ENCODE peak calls at places on chromosomes 4 and X, in eight cellular contexts. Z is mammary epithelial cell, X is uterus, H is cardiac fibroblast, R is tibial nerve, K is BJ, P is cardiac muscle cell, I is colonic mucosa. S is an unnamed sample.

GRCh38 chrX:81201692-81202412 is at the start of the genes HMGN5 and SH3BGRL:
- DNase-seq in Z (peak; percentile 77), X (peak; percentile 77), H (peak; percentile 93), R (peak; percentile 64), K (peak; percentile 47), P (peak; percentile 87), I (peak; percentile 74), S (peak; percentile 53)

GRCh38 chr4:39348371-39349265 is 17.5 kb downstream of the RFC1 start:
- DNase-seq in Z (peak; percentile 46), X (no peak), H (no peak), R (no peak), K (no peak), P (no peak), I (no peak), S (no peak)

GRCh38 chr4:105184316-105184988 is 37.8 kb downstream of the TET2 start:
- DNase-seq in Z (no peak), X (no peak), H (peak; percentile 12), R (no peak), K (no peak), P (no peak), I (no peak), S (no peak)

GRCh38 chrX:129115104-129115503 is 408.2 kb downstream of the SMARCA1 start:
- DNase-seq in Z (peak; percentile 0), X (no peak), H (peak; percentile 0), R (no peak), K (no peak), P (peak; percentile 81), I (peak; percentile 48), S (no peak)

GRCh38 chr4:182339246-182339645 is 96.0 kb downstream of the TENM3 start:
- DNase-seq in Z (no peak), X (no peak), H (no peak), R (no peak), K (no peak), P (no peak), I (no peak), S (no peak)

GRCh38 chr4:1785592-1785991 is 7.5 kb upstream of the FGFR3 start:
- DNase-seq in Z (no peak), X (no peak), H (no peak), R (no peak), K (no peak), P (no peak), I (no peak), S (no peak)

GRCh38 chrX:22323541-22323940 is 50.8 kb downstream of the CBLL2 start:
- DNase-seq in Z (peak; percentile 57), X (no peak), H (peak; percentile 44), R (no peak), K (no peak), P (no peak), I (no peak), S (no peak)

GRCh38 chr4:91636083-91636482 is 667.7 kb upstream of the GRID2 start:
- DNase-seq in Z (no peak), X (no peak), H (no peak), R (no peak), K (no peak), P (no peak), I (no peak), S (no peak)

GRCh38 chrX:134174273-134174660 is 62.7 kb upstream of the CCDC160 start:
- DNase-seq in Z (no peak), X (no peak), H (no peak), R (no peak), K (no peak), P (no peak), I (no peak), S (no peak)

GRCh38 chr4:161404346-161405110 is 759.3 kb downstream of the FSTL5 start:
- DNase-seq in Z (no peak), X (no peak), H (no peak), R (no peak), K (no peak), P (no peak), I (no peak), S (no peak)

GRCh38 chr4:73612032-73612431 is 8.2 kb downstream of the RASSF6 start:
- DNase-seq in Z (peak; percentile 91), X (no peak), H (peak; percentile 11), R (no peak), K (no peak), P (no peak), I (no peak), S (no peak)

GRCh38 chr4:76002176-76002575 is 5.1 kb downstream of the CXCL9 start:
- DNase-seq in Z (peak; percentile 23), X (no peak), H (peak; percentile 17), R (peak; percentile 16), K (no peak), P (no peak), I (no peak), S (no peak)

GRCh38 chr4:6085028-6085942 is 67.1 kb upstream of the C4orf50 start:
- DNase-seq in Z (no peak), X (no peak), H (no peak), R (no peak), K (no peak), P (no peak), I (no peak), S (no peak)

GRCh38 chr4:123386608-123387007 is 10.0 kb upstream of the SPRY1 start:
- DNase-seq in Z (peak; percentile 43), X (no peak), H (peak; percentile 34), R (no peak), K (no peak), P (no peak), I (no peak), S (no peak)

GRCh38 chr4:37415845-37416369 is 171.4 kb downstream of the NWD2 start:
- DNase-seq in Z (no peak), X (no peak), H (no peak), R (no peak), K (no peak), P (no peak), I (no peak), S (no peak)

GRCh38 chr4:147093206-147093605 is 147.5 kb upstream of the TTC29 start:
- DNase-seq in Z (no peak), X (no peak), H (no peak), R (no peak), K (no peak), P (no peak), I (no peak), S (no peak)

GRCh38 chr4:147096667-147097604 is 151.3 kb upstream of the TTC29 start:
- DNase-seq in Z (peak; percentile 31), X (no peak), H (peak; percentile 77), R (peak; percentile 36), K (no peak), P (peak; percentile 60), I (no peak), S (no peak)

GRCh38 chr4:147090486-147090885 is 144.8 kb upstream of the TTC29 start:
- DNase-seq in Z (no peak), X (no peak), H (no peak), R (no peak), K (no peak), P (no peak), I (no peak), S (no peak)

GRCh38 chr4:147094228-147094627 is 148.6 kb upstream of the TTC29 start:
- DNase-seq in Z (no peak), X (no peak), H (no peak), R (no peak), K (no peak), P (peak; percentile 10), I (no peak), S (no peak)
- TF ChIP-seq CTCF in Z (no peak), X (no peak), H (peak; percentile 23), R (no peak), K (no peak), P (no peak), I (no peak), S (no peak)

GRCh38 chrX:69503835-69504625 is at the start of gene NALF2:
- DNase-seq in Z (peak; percentile 45), X (peak; percentile 35), H (peak; percentile 52), R (peak; percentile 24), K (no peak), P (peak; percentile 81), I (peak; percentile 45), S (no peak)
- TF ChIP-seq CTCF in Z (no peak), X (no peak), H (no peak), R (no peak), K (no peak), P (no peak), I (peak; percentile 19), S (no peak)

GRCh38 chr4:10020106-10020505 is 1.2 kb downstream of the SLC2A9 start:
- DNase-seq in Z (no peak), X (no peak), H (no peak), R (no peak), K (no peak), P (no peak), I (no peak), S (no peak)

GRCh38 chr4:10018818-10019438 is 2.4 kb downstream of the SLC2A9 start:
- DNase-seq in Z (peak; percentile 94), X (peak; percentile 98), H (peak; percentile 99), R (peak; percentile 90), K (peak; percentile 76), P (peak; percentile 86), I (peak; percentile 96), S (peak; percentile 90)

GRCh38 chr4:10020871-10021676 is at the start of gene SLC2A9:
- DNase-seq in Z (peak; percentile 79), X (no peak), H (peak; percentile 74), R (peak; percentile 32), K (no peak), P (no peak), I (no peak), S (no peak)

GRCh38 chr4:10017037-10017893 is 4.0 kb downstream of the SLC2A9 start:
- DNase-seq in Z (no peak), X (no peak), H (no peak), R (no peak), K (no peak), P (no peak), I (no peak), S (no peak)

DNA sequence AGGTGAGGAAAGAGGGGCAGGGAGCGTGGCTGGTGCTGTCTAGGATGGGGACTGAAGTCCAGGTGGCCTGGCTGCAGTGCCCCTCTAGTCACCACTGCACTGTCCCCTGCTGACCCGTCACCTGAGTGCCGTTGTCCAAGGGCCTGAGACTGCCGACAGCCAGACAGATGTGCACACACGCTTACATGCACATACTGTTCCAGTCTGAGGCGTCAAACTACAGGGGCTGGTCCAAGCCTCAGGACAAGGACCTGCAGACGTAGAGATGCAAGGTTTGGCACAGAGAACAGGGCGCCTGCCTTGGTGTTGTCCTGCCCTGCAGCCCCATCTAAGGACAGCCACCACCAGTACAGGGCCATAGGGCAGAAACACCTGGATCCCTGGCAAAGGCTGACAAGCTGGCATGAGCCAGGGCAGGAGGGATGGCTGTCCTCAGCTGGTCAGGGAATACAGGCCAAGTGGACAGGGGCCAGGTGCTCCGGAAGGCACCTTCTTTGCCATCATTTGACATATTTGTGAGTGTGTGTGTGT is 1.7 kb downstream of the SLC2A9 start:
- DNase-seq in Z (no peak), X (no peak), H (no peak), R (no peak), K (no peak), P (no peak), I (no peak), S (no peak)
- TF ChIP-seq CTCF in Z (no peak), X (no peak), H (no peak), R (no peak), K (no peak), P (no peak), I (no peak), S (no peak)

DNA sequence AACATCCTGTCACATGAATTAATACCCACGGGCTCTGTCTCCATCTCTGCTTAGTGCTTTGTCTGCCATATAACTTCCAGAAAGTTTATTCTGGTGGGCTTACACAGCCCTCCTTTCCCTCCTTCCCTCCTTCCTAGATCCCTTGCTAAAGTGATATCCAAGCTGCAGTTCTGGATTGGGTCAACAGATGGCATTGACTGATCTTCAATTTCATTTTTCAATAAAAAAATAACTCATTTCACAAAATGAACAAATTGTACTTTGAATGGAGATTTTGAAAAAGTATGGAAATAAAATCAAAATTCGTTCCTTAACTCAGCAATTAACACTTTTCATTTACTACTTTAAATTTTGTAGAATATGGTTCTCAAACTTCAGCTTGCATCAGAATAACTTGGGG is 94.9 kb downstream of the NXF2 start:
- DNase-seq in Z (no peak), X (no peak), H (no peak), R (no peak), K (no peak), P (no peak), I (no peak), S (no peak)
- TF ChIP-seq CTCF in Z (no peak), X (no peak), H (peak; percentile 11), R (no peak), K (no peak), P (no peak), I (no peak), S (no peak)